ENCODE peak calls at places on chromosome X, in eight cellular contexts. Y is NCI-H1092, R is thoracic aorta, J is stromal cell of bone marrow, X is fibroblast of lung, H is COR-L47, F is HFF-Myc, I is pulmonary artery endothelial cell. T is an unnamed sample.

GRCh38 chrX:104789784-104790183 is 223.8 kb downstream of the IL1RAPL2 start:
- DNase-seq in Y (no peak), R (no peak), J (no peak), X (no peak), H (no peak), F (no peak), I (no peak), T (no peak)

GRCh38 chrX:45709381-45709780 is 508.7 kb upstream of the DIPK2B start:
- DNase-seq in Y (no peak), R (no peak), J (no peak), X (no peak), H (no peak), F (no peak), I (no peak), T (no peak)

GRCh38 chrX:101986571-101986970 is 54.7 kb upstream of the ZMAT1 start:
- DNase-seq in Y (no peak), R (no peak), J (no peak), X (no peak), H (no peak), F (no peak), I (no peak), T (no peak)

GRCh38 chrX:8971116-8971515 is 62.8 kb downstream of the FAM9B start:
- DNase-seq in Y (peak; percentile 9), R (no peak), J (peak; percentile 29), X (peak; percentile 73), H (peak; percentile 0), F (peak; percentile 40), I (no peak), T (peak; percentile 33)

GRCh38 chrX:135185795-135186443 is 14.7 kb upstream of the CT55 start:
- DNase-seq in Y (peak; percentile 15), R (no peak), J (peak; percentile 4), X (peak; percentile 69), H (peak; percentile 3), F (peak; percentile 22), I (peak; percentile 5), T (peak; percentile 23)

GRCh38 chrX:13142891-13143290 is 98.5 kb upstream of the FAM9C start:
- DNase-seq in Y (no peak), R (no peak), J (no peak), X (no peak), H (no peak), F (no peak), I (no peak), T (no peak)

GRCh38 chrX:94493405-94493804 is 819.4 kb downstream of the FAM133A start:
- DNase-seq in Y (no peak), R (no peak), J (no peak), X (no peak), H (no peak), F (no peak), I (no peak), T (no peak)

GRCh38 chrX:136170109-136170800 is 22.9 kb downstream of the FHL1 start:
- DNase-seq in Y (no peak), R (no peak), J (no peak), X (peak; percentile 61), H (no peak), F (no peak), I (no peak), T (peak; percentile 51)

GRCh38 chrX:34381241-34381640 is 249.1 kb upstream of the FAM47A start:
- DNase-seq in Y (no peak), R (no peak), J (peak; percentile 18), X (no peak), H (no peak), F (no peak), I (no peak), T (no peak)

GRCh38 chrX:14051416-14051815 is 21.7 kb upstream of the GEMIN8 start:
- DNase-seq in Y (no peak), R (no peak), J (no peak), X (no peak), H (no peak), F (no peak), I (no peak), T (no peak)

GRCh38 chrX:13319953-13320352 is at the start of gene ATXN3L:
- DNase-seq in Y (no peak), R (no peak), J (no peak), X (no peak), H (no peak), F (no peak), I (no peak), T (no peak)